ENCODE peak calls at places on chromosomes 12 and 14, in four cellular contexts. N is activated naive CD8-positive, alpha-beta T cell treated with anti-CD3 and anti-CD28 coated beads, Interleukin-2, amount 50 U/mL, for 24 hours; L is fibroblast of the aortic adventitia; M is Kasumi-1. H is an unnamed sample.

GRCh38 chr12:66964629-66965028 is 285.8 kb upstream of the GRIP1 start:
- DNase-seq in M (peak), N (peak), L (no peak), H (no peak)

GRCh38 chr14:97029800-97030199 is 232.6 kb downstream of the VRK1 start:
- DNase-seq in M (no peak), N (no peak), L (no peak), H (no peak)

GRCh38 chr14:35766700-35767082 is 42.4 kb downstream of the RALGAPA1 start:
- DNase-seq in M (no peak), L (no peak), N (no peak), H (no peak)

GRCh38 chr14:79254069-79254775 is 957.1 kb downstream of the DIO2 start:
- DNase-seq in L (peak), N (no peak), M (no peak), H (peak)

GRCh38 chr14:24441904-24442239 is 704 bp downstream of the SDR39U1 start:
- DNase-seq in N (no peak), M (no peak), L (no peak), H (no peak)

GRCh38 chr12:121957831-121958515 is 39.6 kb downstream of the CFAP251 start:
- DNase-seq in N (no peak), M (no peak), L (no peak), H (no peak)

GRCh38 chr12:76878045-76878898 is 547 bp downstream of the CSRP2 start:
- DNase-seq in L (no peak), M (peak), N (peak), H (no peak)

GRCh38 chr12:127381043-127381668 is 885.8 kb upstream of the TMEM132C start:
- DNase-seq in N (peak), L (peak), M (no peak), H (peak)

GRCh38 chr14:54299393-54300363 is 97.1 kb upstream of the CDKN3 start:
- DNase-seq in L (peak), M (no peak), N (no peak), H (peak)

GRCh38 chr12:60100150-60100549 is 504.3 kb downstream of the SLC16A7 start:
- DNase-seq in L (no peak), M (no peak), N (no peak), H (no peak)

GRCh38 chr12:53049582-53050318 is at the start of gene TNS2:
- DNase-seq in M (no peak), L (peak), N (no peak), H (peak)

GRCh38 chr14:28754209-28754985 is 12.2 kb upstream of the FOXG1 start:
- DNase-seq in L (peak), M (peak), N (no peak), H (peak)

GRCh38 chr14:58299665-58300202 is 1.4 kb downstream of the ARID4A start:
- DNase-seq in M (peak), N (peak), L (peak), H (peak)

GRCh38 chr12:48379784-48380183 is 29.1 kb upstream of the ZNF641 start:
- DNase-seq in N (no peak), M (no peak), L (peak), H (peak)

GRCh38 chr14:91867316-91867988 is at the start of gene TC2N:
- DNase-seq in M (no peak), L (no peak), N (peak), H (no peak)

GRCh38 chr12:3041558-3042164 is 35.5 kb upstream of the TSPAN9 start:
- DNase-seq in M (peak), N (peak), L (peak), H (peak)

GRCh38 chr12:11752403-11753150 is 103.1 kb downstream of the ETV6 start:
- DNase-seq in L (peak), N (no peak), M (no peak), H (no peak)

GRCh38 chr14:97408937-97409860 is 612.0 kb downstream of the VRK1 start:
- DNase-seq in N (peak), M (no peak), L (no peak), H (no peak)

GRCh38 chr12:20716037-20716436 is 20.9 kb downstream of the SLCO1C1 start:
- DNase-seq in N (no peak), L (no peak), M (no peak), H (no peak)

GRCh38 chr12:124620606-124621295 is 53.3 kb upstream of the NCOR2 start:
- DNase-seq in N (no peak), M (no peak), L (no peak), H (peak)

GRCh38 chr12:12954878-12955625 is 3.1 kb upstream of the GPRC5D start:
- DNase-seq in N (no peak), L (no peak), M (no peak), H (no peak)

GRCh38 chr12:12716151-12716844 is 870 bp upstream of the CDKN1B start:
- DNase-seq in M (peak), N (no peak), L (peak), H (peak)

GRCh38 chr14:72573725-72574426 is 320.0 kb downstream of the DPF3 start:
- DNase-seq in M (no peak), N (no peak), L (peak), H (no peak)

GRCh38 chr12:95538656-95539055 is 12.6 kb downstream of the USP44 start:
- DNase-seq in N (no peak), M (no peak), L (no peak), H (no peak)

GRCh38 chr14:103904493-103905107 is 23.7 kb upstream of the TDRD9 start:
- DNase-seq in L (no peak), N (no peak), M (no peak), H (no peak)

GRCh38 chr12:22467190-22467589 is 77.2 kb downstream of the C2CD5 start:
- DNase-seq in L (no peak), N (no peak), M (no peak), H (peak)

GRCh38 chr14:95206534-95206933 is 49.2 kb upstream of the DICER1 start:
- DNase-seq in M (no peak), L (peak), N (no peak), H (no peak)

GRCh38 chr12:77751939-77752338 is 78.8 kb upstream of the NAV3 start:
- DNase-seq in N (no peak), L (peak), M (no peak), H (peak)

GRCh38 chr12:1369942-1370620 is 224.3 kb downstream of the FBXL14 start:
- DNase-seq in M (no peak), N (no peak), L (no peak), H (no peak)

GRCh38 chr14:24708684-24709083 is 74.7 kb upstream of the GZMB start:
- DNase-seq in M (no peak), L (no peak), N (no peak), H (no peak)

H was measured in cardiac fibroblast.